ENCODE peak calls at places on chromosomes 5 and 9, in five cellular contexts. One of them, this sample, is unnamed.

GRCh38 chr9:101219030-101219429 is 165.8 kb downstream of the BAAT start:
- DNase-seq in WERI-Rb-1: no peak
- DNase-seq in caudate nucleus: no peak
- DNase-seq in adrenal gland: no peak
- DNase-seq in cardiac muscle cell: no peak
- DNase-seq in this sample: no peak

GRCh38 chr5:176728810-176729209 is 81.5 kb downstream of the TSPAN17 start:
- DNase-seq in WERI-Rb-1: no peak
- DNase-seq in caudate nucleus: no peak
- DNase-seq in adrenal gland: no peak
- DNase-seq in cardiac muscle cell: no peak
- DNase-seq in this sample: no peak

GRCh38 chr5:24804221-24804681 is 159.5 kb upstream of the CDH10 start:
- DNase-seq in WERI-Rb-1: no peak
- DNase-seq in caudate nucleus: no peak
- DNase-seq in cardiac muscle cell: no peak
- DNase-seq in adrenal gland: no peak
- DNase-seq in this sample: no peak

GRCh38 chr9:98263482-98264357 is 8.3 kb upstream of the TBC1D2 start:
- DNase-seq in cardiac muscle cell: peak
- DNase-seq in WERI-Rb-1: peak
- DNase-seq in caudate nucleus: peak
- DNase-seq in adrenal gland: peak
- DNase-seq in this sample: no peak

GRCh38 chr5:40991168-40991980 is 79.8 kb downstream of the MROH2B start:
- DNase-seq in caudate nucleus: no peak
- DNase-seq in WERI-Rb-1: no peak
- DNase-seq in adrenal gland: peak
- DNase-seq in cardiac muscle cell: peak
- DNase-seq in this sample: no peak

GRCh38 chr9:14313951-14314423 is at the start of gene NFIB:
- DNase-seq in adrenal gland: peak
- DNase-seq in cardiac muscle cell: peak
- DNase-seq in caudate nucleus: peak
- DNase-seq in WERI-Rb-1: peak
- DNase-seq in this sample: no peak

GRCh38 chr9:120977321-120977720 is 50.7 kb upstream of the TRAF1 start:
- DNase-seq in caudate nucleus: no peak
- DNase-seq in cardiac muscle cell: no peak
- DNase-seq in WERI-Rb-1: no peak
- DNase-seq in adrenal gland: no peak
- DNase-seq in this sample: no peak

GRCh38 chr5:1792842-1793266 is 6.8 kb downstream of the MRPL36 start:
- DNase-seq in adrenal gland: no peak
- DNase-seq in WERI-Rb-1: no peak
- DNase-seq in caudate nucleus: no peak
- DNase-seq in cardiac muscle cell: no peak
- DNase-seq in this sample: no peak

GRCh38 chr5:151150484-151151262 is 6.9 kb downstream of the ANXA6 start:
- DNase-seq in caudate nucleus: peak
- DNase-seq in cardiac muscle cell: peak
- DNase-seq in adrenal gland: peak
- DNase-seq in WERI-Rb-1: peak
- DNase-seq in this sample: no peak

GRCh38 chr5:148542812-148543211 is 111.5 kb downstream of the HTR4 start:
- DNase-seq in cardiac muscle cell: no peak
- DNase-seq in adrenal gland: no peak
- DNase-seq in WERI-Rb-1: no peak
- DNase-seq in caudate nucleus: no peak
- DNase-seq in this sample: no peak

GRCh38 chr5:148539851-148540250 is 114.5 kb downstream of the HTR4 start:
- DNase-seq in adrenal gland: no peak
- DNase-seq in caudate nucleus: no peak
- DNase-seq in cardiac muscle cell: no peak
- DNase-seq in WERI-Rb-1: no peak
- DNase-seq in this sample: no peak

GRCh38 chr5:148543727-148544126 is 110.6 kb downstream of the HTR4 start:
- DNase-seq in caudate nucleus: no peak
- DNase-seq in adrenal gland: no peak
- DNase-seq in WERI-Rb-1: no peak
- DNase-seq in cardiac muscle cell: no peak
- DNase-seq in this sample: no peak

GRCh38 chr5:148541054-148541835 is 113.1 kb downstream of the HTR4 start:
- DNase-seq in adrenal gland: no peak
- DNase-seq in caudate nucleus: no peak
- DNase-seq in cardiac muscle cell: no peak
- DNase-seq in WERI-Rb-1: no peak
- DNase-seq in this sample: no peak

GRCh38 chr5:148540636-148541035 is 113.7 kb downstream of the HTR4 start:
- DNase-seq in WERI-Rb-1: no peak
- DNase-seq in caudate nucleus: no peak
- DNase-seq in adrenal gland: no peak
- DNase-seq in cardiac muscle cell: no peak
- DNase-seq in this sample: no peak
- H3K27ac ChIP-seq in WERI-Rb-1: no peak
- H3K27ac ChIP-seq in caudate nucleus: no peak
- H3K27ac ChIP-seq in adrenal gland: no peak
- H3K27ac ChIP-seq in cardiac muscle cell: peak
- H3K27ac ChIP-seq in this sample: no peak

GRCh38 chr9:131545786-131546335 is 538 bp downstream of the PRRT1B start:
- DNase-seq in adrenal gland: no peak
- DNase-seq in cardiac muscle cell: no peak
- DNase-seq in caudate nucleus: no peak
- DNase-seq in WERI-Rb-1: no peak
- DNase-seq in this sample: no peak

GRCh38 chr9:131552030-131552429 is 6.7 kb downstream of the PRRT1B start:
- DNase-seq in WERI-Rb-1: no peak
- DNase-seq in adrenal gland: no peak
- DNase-seq in caudate nucleus: no peak
- DNase-seq in cardiac muscle cell: no peak
- DNase-seq in this sample: no peak

GRCh38 chr9:131543141-131543540 is 2.2 kb upstream of the PRRT1B start:
- DNase-seq in caudate nucleus: no peak
- DNase-seq in adrenal gland: no peak
- DNase-seq in cardiac muscle cell: no peak
- DNase-seq in WERI-Rb-1: no peak
- DNase-seq in this sample: no peak

GRCh38 chr9:131545003-131545785 is at the start of gene PRRT1B:
- DNase-seq in adrenal gland: no peak
- DNase-seq in cardiac muscle cell: no peak
- DNase-seq in caudate nucleus: no peak
- DNase-seq in WERI-Rb-1: no peak
- DNase-seq in this sample: no peak

DNA sequence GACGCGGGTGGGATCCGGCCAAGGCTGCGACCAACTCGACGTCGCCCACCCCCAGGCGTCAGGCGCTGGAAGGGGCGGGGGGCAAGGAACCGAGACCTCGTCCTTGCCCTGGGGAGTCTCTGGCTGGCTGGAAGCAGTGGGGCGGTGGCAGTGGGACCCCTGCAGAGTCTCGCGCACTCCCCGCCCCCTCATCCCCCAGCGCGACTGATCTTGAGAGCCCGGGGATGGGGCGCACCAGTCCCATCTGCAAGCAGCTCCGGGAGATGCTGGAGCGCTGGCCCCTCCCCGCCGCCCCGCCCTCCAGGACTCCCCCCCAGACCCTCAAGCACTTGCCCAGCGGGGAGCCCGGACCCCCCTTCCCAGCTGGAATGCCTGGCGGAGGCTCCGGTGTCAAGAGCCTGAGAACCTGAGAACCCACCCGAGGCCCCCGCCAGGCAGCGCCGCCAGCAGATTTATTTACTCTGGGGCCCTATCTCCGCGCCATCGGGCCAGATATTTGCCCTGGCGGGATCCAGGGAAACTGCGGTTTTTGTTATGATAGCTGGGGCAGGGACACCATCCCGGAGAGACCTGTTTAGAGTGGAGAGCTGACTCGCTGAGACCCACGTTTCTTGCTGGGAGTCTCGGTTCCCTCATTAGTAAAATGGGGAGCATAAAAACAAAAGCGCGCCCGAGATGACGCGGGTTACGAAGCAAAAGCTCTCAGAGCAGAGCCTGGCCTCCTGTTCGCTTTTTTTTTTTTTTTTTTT is 1.2 kb downstream of the PRRT1B start:
- DNase-seq in WERI-Rb-1: no peak
- DNase-seq in adrenal gland: no peak
- DNase-seq in caudate nucleus: no peak
- DNase-seq in cardiac muscle cell: peak
- DNase-seq in this sample: no peak
- H3K27ac ChIP-seq in WERI-Rb-1: no peak
- H3K27ac ChIP-seq in adrenal gland: no peak
- H3K27ac ChIP-seq in caudate nucleus: no peak
- H3K27ac ChIP-seq in cardiac muscle cell: no peak
- H3K27ac ChIP-seq in this sample: no peak

GRCh38 chr5:158423623-158424200 is 564.8 kb upstream of the CLINT1 start:
- DNase-seq in WERI-Rb-1: no peak
- DNase-seq in adrenal gland: no peak
- DNase-seq in caudate nucleus: no peak
- DNase-seq in cardiac muscle cell: no peak
- DNase-seq in this sample: no peak
- H3K27ac ChIP-seq in WERI-Rb-1: no peak
- H3K27ac ChIP-seq in adrenal gland: no peak
- H3K27ac ChIP-seq in caudate nucleus: no peak
- H3K27ac ChIP-seq in cardiac muscle cell: no peak
- H3K27ac ChIP-seq in this sample: no peak

DNA sequence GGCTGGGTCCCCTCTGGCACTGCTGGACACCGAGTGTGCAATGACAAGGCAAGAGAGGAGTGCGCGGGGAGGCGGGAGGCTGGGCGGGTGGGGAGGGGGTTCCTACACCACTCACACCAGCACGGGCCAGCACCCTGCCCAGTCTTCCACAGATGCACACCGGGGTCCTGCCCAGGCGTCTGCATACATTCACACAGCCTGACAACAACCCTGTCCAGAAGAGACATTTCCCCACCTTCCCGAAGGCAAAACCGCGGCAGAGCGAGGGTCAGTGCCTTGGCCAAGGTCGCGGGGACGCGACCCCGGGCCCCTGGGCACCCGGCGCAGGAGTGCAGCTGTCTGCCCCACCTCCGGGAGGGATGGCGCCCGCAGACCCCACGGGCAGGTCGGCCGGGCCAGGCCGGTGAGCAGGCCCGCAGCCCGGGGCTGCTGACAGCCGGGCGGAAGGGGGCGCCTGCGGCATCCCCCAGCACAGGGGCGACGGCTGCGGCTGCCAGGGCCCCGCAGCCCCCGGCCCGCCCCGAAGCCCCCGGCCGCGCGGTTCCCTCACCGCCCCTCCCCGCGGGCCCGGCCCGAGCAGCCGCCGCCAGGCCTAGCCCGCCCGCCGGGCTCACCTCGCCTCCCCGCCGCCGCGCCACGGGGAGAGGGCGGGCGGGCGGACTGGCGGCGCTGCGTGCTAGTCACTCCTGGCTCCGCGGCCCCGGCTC is 496 bp downstream of the MAPK9 start:
- DNase-seq in WERI-Rb-1: peak
- DNase-seq in caudate nucleus: no peak
- DNase-seq in adrenal gland: no peak
- DNase-seq in cardiac muscle cell: peak
- DNase-seq in this sample: no peak
- H3K27ac ChIP-seq in WERI-Rb-1: no peak
- H3K27ac ChIP-seq in caudate nucleus: no peak
- H3K27ac ChIP-seq in adrenal gland: no peak
- H3K27ac ChIP-seq in cardiac muscle cell: peak
- H3K27ac ChIP-seq in this sample: peak

DNA sequence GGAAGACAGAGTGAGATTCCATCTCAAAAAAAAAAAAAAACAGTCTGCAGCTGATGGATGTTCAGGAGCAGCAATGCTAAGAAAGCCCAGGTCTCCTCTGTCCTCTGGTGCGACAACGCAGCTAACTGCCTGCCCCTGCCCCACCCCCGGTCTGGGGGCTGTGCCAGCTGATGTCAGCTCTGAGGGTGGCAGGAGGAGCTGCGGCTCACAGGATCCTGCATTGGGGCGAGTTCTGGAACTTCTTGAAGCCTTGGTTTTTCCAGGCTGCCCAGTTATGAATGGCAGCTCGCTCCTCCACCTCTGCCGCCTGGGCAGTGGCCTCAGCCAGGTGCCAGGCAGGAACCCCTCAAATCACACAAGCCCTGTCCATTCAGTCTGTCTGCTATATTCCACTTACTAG is 113.5 kb downstream of the ROR2 start:
- DNase-seq in caudate nucleus: no peak
- DNase-seq in WERI-Rb-1: no peak
- DNase-seq in adrenal gland: peak
- DNase-seq in cardiac muscle cell: no peak
- DNase-seq in this sample: no peak
- H3K27ac ChIP-seq in caudate nucleus: no peak
- H3K27ac ChIP-seq in WERI-Rb-1: peak
- H3K27ac ChIP-seq in adrenal gland: no peak
- H3K27ac ChIP-seq in cardiac muscle cell: no peak
- H3K27ac ChIP-seq in this sample: no peak

GRCh38 chr9:72943844-72944462 is 8.9 kb downstream of the ALDH1A1 start:
- DNase-seq in adrenal gland: no peak
- DNase-seq in cardiac muscle cell: no peak
- DNase-seq in caudate nucleus: no peak
- DNase-seq in WERI-Rb-1: no peak
- DNase-seq in this sample: no peak
- H3K27ac ChIP-seq in adrenal gland: no peak
- H3K27ac ChIP-seq in cardiac muscle cell: no peak
- H3K27ac ChIP-seq in caudate nucleus: no peak
- H3K27ac ChIP-seq in WERI-Rb-1: no peak
- H3K27ac ChIP-seq in this sample: no peak

GRCh38 chr5:124302504-124302903 is 443.9 kb downstream of the ZNF608 start:
- DNase-seq in caudate nucleus: no peak
- DNase-seq in cardiac muscle cell: no peak
- DNase-seq in adrenal gland: no peak
- DNase-seq in WERI-Rb-1: no peak
- DNase-seq in this sample: no peak
- H3K27ac ChIP-seq in caudate nucleus: no peak
- H3K27ac ChIP-seq in cardiac muscle cell: no peak
- H3K27ac ChIP-seq in adrenal gland: no peak
- H3K27ac ChIP-seq in WERI-Rb-1: no peak
- H3K27ac ChIP-seq in this sample: no peak

GRCh38 chr5:129440424-129440823 is 19.7 kb upstream of the ADAMTS19 start:
- DNase-seq in adrenal gland: no peak
- DNase-seq in WERI-Rb-1: no peak
- DNase-seq in cardiac muscle cell: no peak
- DNase-seq in caudate nucleus: no peak
- DNase-seq in this sample: no peak

GRCh38 chr5:129447968-129448367 is 12.1 kb upstream of the ADAMTS19 start:
- DNase-seq in cardiac muscle cell: peak
- DNase-seq in WERI-Rb-1: no peak
- DNase-seq in adrenal gland: no peak
- DNase-seq in caudate nucleus: no peak
- DNase-seq in this sample: no peak

GRCh38 chr5:129448654-129449053 is 11.4 kb upstream of the ADAMTS19 start:
- DNase-seq in WERI-Rb-1: no peak
- DNase-seq in caudate nucleus: no peak
- DNase-seq in adrenal gland: no peak
- DNase-seq in cardiac muscle cell: no peak
- DNase-seq in this sample: no peak

DNA sequence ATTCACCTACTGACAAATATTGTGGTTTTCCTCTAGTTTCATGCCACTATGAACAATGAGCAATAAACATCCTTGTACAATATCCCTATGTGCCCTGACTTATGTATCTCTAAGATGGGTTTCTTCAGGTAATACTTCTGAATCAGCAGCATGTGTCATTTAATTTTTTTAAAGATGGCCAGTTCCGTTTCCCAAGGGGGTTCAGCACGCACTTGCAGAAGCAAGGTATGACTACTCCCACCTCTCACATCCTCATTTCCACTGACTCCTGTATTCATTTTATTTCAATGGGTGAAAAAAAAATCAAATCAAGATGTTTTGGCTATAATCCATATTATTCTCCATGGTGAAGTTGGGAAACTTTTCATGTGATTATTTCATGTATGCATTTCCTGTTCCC is 14.7 kb upstream of the ADAMTS19 start:
- DNase-seq in adrenal gland: no peak
- DNase-seq in cardiac muscle cell: no peak
- DNase-seq in WERI-Rb-1: no peak
- DNase-seq in caudate nucleus: no peak
- DNase-seq in this sample: no peak
- H3K27ac ChIP-seq in adrenal gland: no peak
- H3K27ac ChIP-seq in cardiac muscle cell: no peak
- H3K27ac ChIP-seq in WERI-Rb-1: no peak
- H3K27ac ChIP-seq in caudate nucleus: no peak
- H3K27ac ChIP-seq in this sample: no peak

This sample was measured in RWPE2.